ENCODE peak calls at places on chromosomes 12 and 14, in six cellular contexts. X is hepatic stellate cell, B is NCI-H69, O is fibroblast of the aortic adventitia, A is adipocyte, P is GM12892. Y is an unnamed sample.

GRCh38 chr12:111211910-111212757 is 156.8 kb downstream of the PHETA1 start:
- DNase-seq in X (no peak), B (peak), O (no peak), A (peak), P (no peak), Y (no peak)

GRCh38 chr14:106436310-106436905 is 910.0 kb downstream of the TMEM121 start:
- DNase-seq in X (no peak), B (peak), O (no peak), A (no peak), P (no peak), Y (no peak)

GRCh38 chr12:120444676-120445075 is 1.5 kb downstream of the TRIAP1 start:
- DNase-seq in X (no peak), B (no peak), O (no peak), A (no peak), P (no peak), Y (no peak)

GRCh38 chr12:15829949-15830348 is 40.8 kb upstream of the EPS8 start:
- DNase-seq in X (peak), B (no peak), O (peak), A (peak), P (no peak), Y (peak)

GRCh38 chr14:65261425-65261920 is 151.1 kb upstream of the FUT8 start:
- DNase-seq in X (no peak), B (no peak), O (peak), A (no peak), P (no peak), Y (peak)

GRCh38 chr14:70955543-70956480 is 48.6 kb downstream of the PCNX1 start:
- DNase-seq in X (no peak), B (peak), O (peak), A (peak), P (no peak), Y (peak)

GRCh38 chr12:70733385-70733784 is 96.2 kb upstream of the PTPRB start:
- DNase-seq in X (peak), B (peak), O (peak), A (peak), P (peak), Y (peak)

GRCh38 chr12:111091036-111091435 is 170.7 kb upstream of the MYL2 start:
- DNase-seq in X (no peak), B (no peak), O (no peak), A (no peak), P (no peak), Y (no peak)

GRCh38 chr14:99441918-99442317 is 38.7 kb downstream of the SETD3 start:
- DNase-seq in X (no peak), B (no peak), O (no peak), A (no peak), P (no peak), Y (no peak)

GRCh38 chr12:105057174-105057573 is 27.1 kb downstream of the ALDH1L2 start:
- DNase-seq in X (no peak), B (no peak), O (no peak), A (no peak), P (no peak), Y (no peak)

GRCh38 chr12:70686299-70686698 is 49.1 kb upstream of the PTPRB start:
- DNase-seq in X (no peak), B (no peak), O (no peak), A (no peak), P (no peak), Y (no peak)